ENCODE peak calls at places on chromosomes 16 and 17, in six cellular contexts. Q is GM23338, C is RWPE1, M is astrocyte, X is Calu3, E is HFF-Myc. U is an unnamed sample.

GRCh38 chr16:17529982-17530760 is 59.4 kb upstream of the XYLT1 start:
- DNase-seq in Q (no peak), C (no peak), M (no peak), X (no peak), E (no peak), U (no peak)

GRCh38 chr16:49492896-49493620 is 119.5 kb downstream of the C16orf78 start:
- DNase-seq in Q (peak; percentile 14), C (no peak), M (no peak), X (no peak), E (no peak), U (no peak)

GRCh38 chr17:49618112-49618611 is 42.5 kb downstream of the NXPH3 start:
- DNase-seq in Q (no peak), C (no peak), M (peak; percentile 78), X (no peak), E (no peak), U (no peak)

GRCh38 chr16:80300876-80301275 is 239.9 kb upstream of the DYNLRB2 start:
- DNase-seq in Q (no peak), C (no peak), M (peak; percentile 83), X (no peak), E (no peak), U (no peak)

GRCh38 chr16:50584033-50584722 is 36.0 kb downstream of the NKD1 start:
- DNase-seq in Q (no peak), C (no peak), M (no peak), X (no peak), E (no peak), U (no peak)

GRCh38 chr17:29066603-29067002 is 23.7 kb downstream of the PIPOX start:
- DNase-seq in Q (no peak), C (no peak), M (no peak), X (no peak), E (no peak), U (no peak)

GRCh38 chr17:63126607-63127006 is 160.6 kb downstream of the TANC2 start:
- DNase-seq in Q (no peak), C (no peak), M (peak; percentile 11), X (peak; percentile 12), E (no peak), U (no peak)

GRCh38 chr16:3977376-3977775 is 96.9 kb upstream of the CREBBP start:
- DNase-seq in Q (no peak), C (no peak), M (no peak), X (no peak), E (no peak), U (no peak)

GRCh38 chr16:67842509-67843342 is 606 bp downstream of the THAP11 start:
- DNase-seq in Q (peak; percentile 69), C (peak; percentile 38), M (peak; percentile 45), X (peak; percentile 44), E (no peak), U (no peak)

GRCh38 chr17:75757086-75757681 is 7.8 kb downstream of the GALK1 start:
- DNase-seq in Q (no peak), C (no peak), M (no peak), X (no peak), E (no peak), U (no peak)

GRCh38 chr17:40331743-40332641 is 23.0 kb downstream of the RARA start:
- DNase-seq in Q (no peak), C (no peak), M (peak; percentile 41), X (peak; percentile 87), E (no peak), U (peak; percentile 52)

GRCh38 chr16:46426336-46426735 is 194.8 kb downstream of the SHCBP1 start:
- DNase-seq in Q (no peak), C (no peak), M (no peak), X (no peak), E (no peak), U (no peak)

GRCh38 chr16:76444823-76445222 is 167.6 kb downstream of the CNTNAP4 start:
- DNase-seq in Q (no peak), C (no peak), M (no peak), X (no peak), E (no peak), U (no peak)

GRCh38 chr17:30297715-30298114 is 6.0 kb upstream of the BLMH start:
- DNase-seq in Q (no peak), C (no peak), M (no peak), X (no peak), E (no peak), U (no peak)

GRCh38 chr17:30296499-30297038 is 4.8 kb upstream of the BLMH start:
- DNase-seq in Q (no peak), C (no peak), M (no peak), X (no peak), E (no peak), U (no peak)

GRCh38 chr17:30302241-30302640 is 10.5 kb upstream of the BLMH start:
- DNase-seq in Q (no peak), C (no peak), M (no peak), X (peak; percentile 4), E (no peak), U (no peak)

GRCh38 chr17:30300803-30301202 is 9.1 kb upstream of the BLMH start:
- DNase-seq in Q (no peak), C (no peak), M (no peak), X (no peak), E (no peak), U (no peak)

GRCh38 chr17:30299000-30299399 is 7.3 kb upstream of the BLMH start:
- DNase-seq in Q (no peak), C (no peak), M (no peak), X (no peak), E (no peak), U (no peak)
- TF ChIP-seq CTCF in Q (peak; percentile 25), C (no peak), M (peak; percentile 35), X (peak; percentile 18), E (peak; percentile 8), U (peak; percentile 16)

DNA sequence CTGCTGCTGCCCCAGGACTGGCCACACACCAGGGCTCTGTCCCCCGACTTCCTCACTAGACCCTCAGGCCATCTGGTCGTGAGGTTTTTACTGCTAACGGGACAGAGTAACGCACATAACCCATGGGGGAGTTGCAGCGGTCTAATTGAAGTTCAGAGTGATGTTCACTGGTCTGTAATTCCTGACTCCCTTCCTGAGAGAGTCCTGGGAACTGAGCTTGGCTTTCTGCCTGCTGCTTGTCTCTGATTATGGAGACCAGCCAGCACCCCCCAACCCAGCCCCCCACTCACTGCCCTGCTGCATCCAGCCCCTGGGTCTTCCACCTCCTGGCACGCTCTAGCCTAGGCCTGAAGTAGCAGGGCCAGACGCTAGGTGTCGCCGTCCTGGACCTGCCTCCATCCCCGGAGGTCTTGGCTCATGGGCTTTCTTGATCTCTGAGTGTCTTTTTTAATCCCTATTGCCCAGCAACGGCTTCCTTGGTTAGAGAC is 192.9 kb downstream of the CCDC182 start:
- DNase-seq in Q (peak; percentile 78), C (no peak), M (no peak), X (no peak), E (no peak), U (no peak)
- TF ChIP-seq CTCF in Q (peak; percentile 85), C (no peak), M (peak; percentile 53), X (no peak), E (peak; percentile 60), U (peak; percentile 41)

DNA sequence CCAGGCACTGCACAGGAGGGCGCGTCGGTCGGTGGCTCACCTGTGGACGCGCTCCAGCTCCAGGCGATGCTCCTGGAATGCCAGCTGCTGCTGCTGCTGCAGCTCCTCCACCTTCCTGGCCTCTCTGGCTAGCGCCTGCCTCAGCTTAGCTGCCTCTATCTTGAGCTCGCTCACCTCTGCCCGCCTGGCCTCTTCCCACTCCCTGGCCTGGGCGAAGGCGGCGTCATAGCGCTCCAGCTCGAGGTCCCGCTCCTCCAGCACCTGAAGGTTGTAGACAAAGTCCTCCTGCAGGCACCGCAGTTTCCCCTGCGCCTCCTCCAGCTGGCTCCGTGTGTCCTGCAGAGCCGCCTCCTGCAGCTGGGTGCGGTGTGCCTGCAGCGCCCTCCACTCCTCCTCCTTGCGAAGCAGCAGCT is 11.1 kb downstream of the CCDC57 start:
- DNase-seq in Q (peak; percentile 13), C (no peak), M (no peak), X (no peak), E (no peak), U (no peak)
- TF ChIP-seq CTCF in Q (no peak), C (no peak), M (no peak), X (no peak), E (no peak), U (no peak)

GRCh38 chr17:9162275-9162985 is 141.1 kb downstream of the NTN1 start:
- DNase-seq in Q (peak; percentile 84), C (peak; percentile 62), M (no peak), X (no peak), E (no peak), U (no peak)
- TF ChIP-seq CTCF in Q (peak; percentile 75), C (peak; percentile 55), M (no peak), X (no peak), E (peak; percentile 13), U (no peak)

DNA sequence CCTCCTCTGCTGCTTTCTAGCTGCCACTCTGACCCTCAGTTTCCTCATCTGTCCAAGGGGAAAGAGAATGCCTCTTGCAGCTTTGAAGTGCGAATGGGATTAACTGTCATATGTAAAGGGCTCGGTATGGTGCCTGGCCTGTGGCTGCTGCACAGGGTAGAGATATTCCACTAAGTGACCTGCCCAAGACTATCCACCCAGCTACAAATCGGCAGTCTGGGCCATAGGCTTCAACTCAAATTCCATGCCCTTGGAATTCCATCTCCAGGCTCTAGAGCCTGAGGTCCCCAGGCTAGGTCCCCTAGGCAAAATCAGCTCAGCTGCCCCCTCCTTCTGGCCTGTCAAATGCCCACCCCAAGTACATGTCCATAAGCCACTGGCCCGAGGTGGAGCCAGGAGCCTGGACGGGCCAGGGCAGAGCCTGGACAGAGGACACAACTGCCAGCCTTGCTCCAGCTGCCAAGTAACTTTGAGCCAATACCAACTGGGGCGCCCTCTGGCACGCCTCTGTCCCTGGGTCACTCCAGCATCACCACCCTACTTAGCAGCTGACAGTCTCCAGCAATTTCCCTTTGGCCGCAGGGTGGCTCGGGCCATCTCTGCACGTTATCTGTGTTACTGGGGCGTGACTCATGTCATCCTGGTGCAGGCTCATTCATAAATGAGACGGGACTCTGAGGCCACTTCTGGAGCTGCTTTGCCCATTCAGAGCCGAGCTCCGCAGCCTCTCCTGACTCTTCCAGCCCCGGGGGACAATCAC is 57.1 kb downstream of the SDK2 start:
- DNase-seq in Q (no peak), C (no peak), M (no peak), X (peak; percentile 19), E (no peak), U (no peak)
- TF ChIP-seq CTCF in Q (no peak), C (no peak), M (no peak), X (no peak), E (no peak), U (no peak)